ENCODE peak calls at places on chromosomes 5 and 9, in six cellular contexts. One of them, this sample, is unnamed.

GRCh38 chr5:14414007-14414406 is 167.6 kb upstream of the OTULINL start:
- DNase-seq in transverse colon: no peak
- DNase-seq in Peyer's patch: no peak
- DNase-seq in adrenal gland: no peak
- DNase-seq in tibial nerve: no peak
- DNase-seq in heart left ventricle: no peak
- DNase-seq in this sample: no peak

GRCh38 chr9:131697097-131697496 is 42.8 kb downstream of the RAPGEF1 start:
- DNase-seq in transverse colon: no peak
- DNase-seq in Peyer's patch: no peak
- DNase-seq in adrenal gland: peak
- DNase-seq in tibial nerve: no peak
- DNase-seq in heart left ventricle: no peak
- DNase-seq in this sample: no peak

GRCh38 chr5:9467199-9468069 is 78.4 kb downstream of the SEMA5A start:
- DNase-seq in transverse colon: no peak
- DNase-seq in Peyer's patch: peak
- DNase-seq in adrenal gland: no peak
- DNase-seq in tibial nerve: no peak
- DNase-seq in heart left ventricle: no peak
- DNase-seq in this sample: peak

GRCh38 chr5:78420548-78420947 is 60.1 kb downstream of the SCAMP1 start:
- DNase-seq in transverse colon: no peak
- DNase-seq in Peyer's patch: no peak
- DNase-seq in adrenal gland: no peak
- DNase-seq in tibial nerve: no peak
- DNase-seq in heart left ventricle: no peak
- DNase-seq in this sample: no peak

GRCh38 chr5:151115272-151115905 is 34.6 kb upstream of the TNIP1 start:
- DNase-seq in transverse colon: peak
- DNase-seq in Peyer's patch: peak
- DNase-seq in adrenal gland: peak
- DNase-seq in tibial nerve: peak
- DNase-seq in heart left ventricle: peak
- DNase-seq in this sample: peak

GRCh38 chr9:111868475-111868874 is 28.1 kb upstream of the UGCG start:
- DNase-seq in transverse colon: no peak
- DNase-seq in Peyer's patch: no peak
- DNase-seq in adrenal gland: no peak
- DNase-seq in tibial nerve: no peak
- DNase-seq in heart left ventricle: no peak
- DNase-seq in this sample: no peak

GRCh38 chr5:142314129-142314528 is 10.7 kb downstream of the SPRY4 start:
- DNase-seq in transverse colon: no peak
- DNase-seq in Peyer's patch: no peak
- DNase-seq in adrenal gland: no peak
- DNase-seq in tibial nerve: no peak
- DNase-seq in heart left ventricle: no peak
- DNase-seq in this sample: no peak

GRCh38 chr5:142785211-142785610 is 15.0 kb downstream of the ARHGAP26 start:
- DNase-seq in transverse colon: no peak
- DNase-seq in Peyer's patch: no peak
- DNase-seq in adrenal gland: no peak
- DNase-seq in tibial nerve: no peak
- DNase-seq in heart left ventricle: no peak
- DNase-seq in this sample: no peak

GRCh38 chr5:13946111-13946510 is 1.6 kb upstream of the DNAH5 start:
- DNase-seq in transverse colon: no peak
- DNase-seq in Peyer's patch: no peak
- DNase-seq in adrenal gland: no peak
- DNase-seq in tibial nerve: no peak
- DNase-seq in heart left ventricle: no peak
- DNase-seq in this sample: no peak

GRCh38 chr9:19154135-19154612 is 26.9 kb upstream of the PLIN2 start:
- DNase-seq in transverse colon: no peak
- DNase-seq in Peyer's patch: no peak
- DNase-seq in adrenal gland: peak
- DNase-seq in tibial nerve: peak
- DNase-seq in heart left ventricle: peak
- DNase-seq in this sample: peak

GRCh38 chr5:626850-627249 is 14.7 kb downstream of the CEP72 start:
- DNase-seq in transverse colon: no peak
- DNase-seq in Peyer's patch: no peak
- DNase-seq in adrenal gland: no peak
- DNase-seq in tibial nerve: no peak
- DNase-seq in heart left ventricle: no peak
- DNase-seq in this sample: no peak

GRCh38 chr9:15423328-15423985 is 781 bp downstream of the SNAPC3 start:
- DNase-seq in transverse colon: no peak
- DNase-seq in Peyer's patch: no peak
- DNase-seq in adrenal gland: no peak
- DNase-seq in tibial nerve: no peak
- DNase-seq in heart left ventricle: no peak
- DNase-seq in this sample: no peak

GRCh38 chr9:93598647-93599241 is 22.4 kb downstream of the PHF2 start:
- DNase-seq in transverse colon: peak
- DNase-seq in Peyer's patch: no peak
- DNase-seq in adrenal gland: peak
- DNase-seq in tibial nerve: no peak
- DNase-seq in heart left ventricle: no peak
- DNase-seq in this sample: peak

GRCh38 chr9:132605387-132605786 is 23.0 kb downstream of the BARHL1 start:
- DNase-seq in transverse colon: no peak
- DNase-seq in Peyer's patch: no peak
- DNase-seq in adrenal gland: no peak
- DNase-seq in tibial nerve: no peak
- DNase-seq in heart left ventricle: no peak
- DNase-seq in this sample: no peak

DNA sequence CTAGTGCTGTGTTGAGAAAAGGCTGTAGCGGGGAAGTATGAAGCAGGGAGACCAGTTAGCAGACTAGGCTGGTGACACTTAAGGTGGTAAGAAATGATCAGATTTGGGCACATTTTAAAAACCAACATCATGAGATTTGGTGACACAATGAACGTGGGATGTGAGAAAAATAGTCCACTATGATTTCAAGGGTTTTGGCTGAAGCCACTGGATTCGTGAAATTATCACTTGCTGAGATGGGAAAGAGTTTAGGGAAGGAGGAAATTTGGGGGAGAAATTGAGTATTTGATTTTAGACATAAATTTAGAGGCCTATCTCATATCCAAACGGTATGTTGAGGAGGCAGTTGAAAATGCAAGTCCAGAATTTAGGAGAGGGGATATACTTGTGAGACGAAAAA is 23.1 kb downstream of the SKP2 start:
- DNase-seq in transverse colon: no peak
- DNase-seq in Peyer's patch: no peak
- DNase-seq in adrenal gland: no peak
- DNase-seq in tibial nerve: no peak
- DNase-seq in heart left ventricle: no peak
- DNase-seq in this sample: no peak
- H3K4me3 ChIP-seq in transverse colon: no peak
- H3K4me3 ChIP-seq in Peyer's patch: no peak
- H3K4me3 ChIP-seq in adrenal gland: no peak
- H3K4me3 ChIP-seq in tibial nerve: no peak
- H3K4me3 ChIP-seq in heart left ventricle: no peak
- H3K4me3 ChIP-seq in this sample: no peak

GRCh38 chr9:137365552-137366444 is 57.2 kb downstream of the EXD3 start:
- DNase-seq in transverse colon: no peak
- DNase-seq in Peyer's patch: peak
- DNase-seq in adrenal gland: no peak
- DNase-seq in tibial nerve: no peak
- DNase-seq in heart left ventricle: no peak
- DNase-seq in this sample: no peak
- TF ChIP-seq POLR2A in transverse colon: no peak
- TF ChIP-seq POLR2A in Peyer's patch: no peak
- TF ChIP-seq POLR2A in adrenal gland: no peak
- TF ChIP-seq POLR2A in tibial nerve: no peak
- TF ChIP-seq POLR2A in heart left ventricle: no peak
- TF ChIP-seq POLR2A in this sample: no peak

DNA sequence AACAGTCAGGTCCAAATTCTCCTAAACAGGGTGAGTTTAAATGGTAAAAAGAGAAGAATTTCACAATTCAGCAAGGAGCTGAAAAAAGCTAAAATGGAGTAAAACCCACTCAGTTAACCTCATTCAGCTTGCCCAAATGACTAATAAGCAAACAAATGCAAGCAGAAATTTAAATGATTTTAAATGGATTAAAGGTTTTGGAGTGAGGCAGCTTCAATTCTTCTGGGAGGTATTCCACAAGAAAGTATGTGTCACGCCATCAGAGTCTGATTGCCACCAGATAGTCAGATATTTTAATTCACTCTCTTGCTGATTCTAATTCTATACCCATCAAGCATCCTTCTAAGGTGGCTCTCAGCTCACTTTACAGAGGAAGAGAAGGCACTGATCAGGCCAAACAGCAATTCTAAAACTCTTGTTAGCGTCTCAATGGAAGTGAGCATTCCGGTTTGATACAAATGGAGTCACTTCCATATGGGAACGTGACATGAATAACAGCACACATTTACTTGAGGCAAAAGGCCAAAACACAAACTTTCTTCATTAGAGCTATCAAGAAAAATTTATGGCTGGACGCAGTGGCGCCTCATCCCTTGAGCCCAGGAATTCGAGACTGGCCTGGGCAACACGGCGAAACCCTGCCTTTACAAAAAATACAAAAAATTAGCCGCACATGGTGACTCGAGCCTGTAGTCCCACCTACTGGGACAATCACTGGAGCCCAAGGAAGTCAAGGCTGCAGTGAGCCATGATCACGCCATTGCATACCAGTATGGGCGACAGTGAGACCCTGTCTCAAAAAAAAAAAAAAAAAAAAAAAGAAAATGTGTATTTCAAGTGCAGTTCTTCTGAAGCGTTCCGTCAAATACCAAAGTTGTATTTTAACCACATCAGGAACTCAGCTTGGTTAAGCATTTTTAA is 2.0 kb downstream of the CLK4 start:
- DNase-seq in transverse colon: no peak
- DNase-seq in Peyer's patch: no peak
- DNase-seq in adrenal gland: no peak
- DNase-seq in tibial nerve: no peak
- DNase-seq in heart left ventricle: no peak
- DNase-seq in this sample: no peak
- H3K4me3 ChIP-seq in transverse colon: peak
- H3K4me3 ChIP-seq in Peyer's patch: peak
- H3K4me3 ChIP-seq in adrenal gland: no peak
- H3K4me3 ChIP-seq in tibial nerve: peak
- H3K4me3 ChIP-seq in heart left ventricle: peak
- H3K4me3 ChIP-seq in this sample: peak

GRCh38 chr9:137086531-137087408 is at the start of gene MAN1B1:
- DNase-seq in transverse colon: peak
- DNase-seq in Peyer's patch: peak
- DNase-seq in adrenal gland: peak
- DNase-seq in tibial nerve: peak
- DNase-seq in heart left ventricle: peak
- DNase-seq in this sample: peak
- TF ChIP-seq POLR2A in transverse colon: peak
- TF ChIP-seq POLR2A in Peyer's patch: peak
- TF ChIP-seq POLR2A in adrenal gland: peak
- TF ChIP-seq POLR2A in tibial nerve: no peak
- TF ChIP-seq POLR2A in heart left ventricle: peak
- TF ChIP-seq POLR2A in this sample: peak

GRCh38 chr5:81172710-81173109 is 60.4 kb upstream of the CKMT2 start:
- DNase-seq in transverse colon: no peak
- DNase-seq in Peyer's patch: no peak
- DNase-seq in adrenal gland: no peak
- DNase-seq in tibial nerve: no peak
- DNase-seq in heart left ventricle: no peak
- DNase-seq in this sample: no peak

GRCh38 chr5:81167544-81167943 is 65.6 kb upstream of the CKMT2 start:
- DNase-seq in transverse colon: no peak
- DNase-seq in Peyer's patch: no peak
- DNase-seq in adrenal gland: no peak
- DNase-seq in tibial nerve: no peak
- DNase-seq in heart left ventricle: no peak
- DNase-seq in this sample: no peak

GRCh38 chr5:81171769-81172168 is 61.4 kb upstream of the CKMT2 start:
- DNase-seq in transverse colon: peak
- DNase-seq in Peyer's patch: no peak
- DNase-seq in adrenal gland: no peak
- DNase-seq in tibial nerve: no peak
- DNase-seq in heart left ventricle: peak
- DNase-seq in this sample: no peak

GRCh38 chr5:81167078-81167477 is 66.0 kb upstream of the CKMT2 start:
- DNase-seq in transverse colon: no peak
- DNase-seq in Peyer's patch: no peak
- DNase-seq in adrenal gland: no peak
- DNase-seq in tibial nerve: no peak
- DNase-seq in heart left ventricle: no peak
- DNase-seq in this sample: no peak

DNA sequence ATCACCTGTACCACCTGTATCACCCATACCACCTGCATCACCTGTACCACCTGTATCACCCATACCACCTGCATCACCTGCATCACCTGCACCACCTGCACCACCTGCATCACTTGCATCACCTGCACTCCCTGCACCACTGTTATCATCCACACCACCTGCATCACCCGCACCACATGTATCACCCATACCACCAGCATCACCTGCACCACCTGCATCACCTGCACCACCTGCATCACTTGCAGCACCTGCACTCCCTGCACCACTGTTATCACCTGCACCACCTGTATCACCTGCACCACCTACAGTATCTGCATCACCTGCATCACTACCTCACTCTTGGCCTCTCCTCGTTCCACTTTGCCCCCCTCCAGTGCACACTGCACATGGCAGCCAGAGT is 63.2 kb upstream of the CKMT2 start:
- DNase-seq in transverse colon: no peak
- DNase-seq in Peyer's patch: no peak
- DNase-seq in adrenal gland: no peak
- DNase-seq in tibial nerve: no peak
- DNase-seq in heart left ventricle: no peak
- DNase-seq in this sample: no peak
- H3K4me3 ChIP-seq in transverse colon: no peak
- H3K4me3 ChIP-seq in Peyer's patch: no peak
- H3K4me3 ChIP-seq in adrenal gland: no peak
- H3K4me3 ChIP-seq in tibial nerve: no peak
- H3K4me3 ChIP-seq in heart left ventricle: no peak
- H3K4me3 ChIP-seq in this sample: no peak

This sample was measured in upper lobe of left lung.